ENCODE peak calls at places on chromosomes 13 and 19, in four cellular contexts. T, S, A and Z are unnamed samples.

GRCh38 chr19:18541992-18542935 is 1.1 kb downstream of the FKBP8 start:
- DNase-seq in T (no peak), S (peak; percentile 43), A (no peak), Z (no peak)

GRCh38 chr19:44512326-44513298 is 12.3 kb upstream of the ZNF180 start:
- DNase-seq in T (no peak), S (peak; percentile 64), A (peak; percentile 7), Z (peak; percentile 3)

GRCh38 chr13:28035146-28035782 is 46.8 kb upstream of the URAD start:
- DNase-seq in T (no peak), S (no peak), A (peak; percentile 64), Z (no peak)

GRCh38 chr13:71320452-71320851 is 546.6 kb downstream of the DACH1 start:
- DNase-seq in T (peak; percentile 4), S (peak; percentile 8), A (no peak), Z (no peak)

GRCh38 chr19:15123900-15124299 is 16.7 kb downstream of the SYDE1 start:
- DNase-seq in T (no peak), S (no peak), A (peak; percentile 78), Z (no peak)

GRCh38 chr19:33317522-33317921 is 15.2 kb upstream of the CEBPA start:
- DNase-seq in T (no peak), S (no peak), A (no peak), Z (no peak)

GRCh38 chr13:61774903-61775302 is 359.3 kb upstream of the PCDH20 start:
- DNase-seq in T (no peak), S (no peak), A (no peak), Z (no peak)

GRCh38 chr19:40831502-40832430 is 18.5 kb downstream of the CYP2A6 start:
- DNase-seq in T (no peak), S (peak; percentile 83), A (peak; percentile 88), Z (peak; percentile 96)

GRCh38 chr13:110676057-110676510 is 29.8 kb downstream of the CARS2 start:
- DNase-seq in T (peak; percentile 67), S (no peak), A (no peak), Z (no peak)

GRCh38 chr13:31485183-31485582 is 254.1 kb upstream of the RXFP2 start:
- DNase-seq in T (no peak), S (no peak), A (no peak), Z (no peak)

GRCh38 chr13:31369213-31369612 is 169.4 kb downstream of the B3GLCT start:
- DNase-seq in T (no peak), S (no peak), A (no peak), Z (no peak)

GRCh38 chr19:1590641-1591397 is 1.8 kb downstream of the MBD3 start:
- DNase-seq in T (peak; percentile 70), S (no peak), A (no peak), Z (no peak)

GRCh38 chr13:24053505-24054251 is 106.8 kb upstream of the SPATA13 start:
- DNase-seq in T (peak; percentile 78), S (peak; percentile 74), A (peak; percentile 40), Z (no peak)

GRCh38 chr13:33817513-33817842 is 471 bp upstream of the RFC3 start:
- DNase-seq in T (no peak), S (no peak), A (no peak), Z (no peak)

GRCh38 chr19:49337267-49338022 is 2.2 kb downstream of the CD37 start:
- DNase-seq in T (no peak), S (no peak), A (no peak), Z (no peak)

GRCh38 chr13:30376426-30377311 is 45.6 kb upstream of the UBE2L5 start:
- DNase-seq in T (peak; percentile 71), S (no peak), A (peak; percentile 66), Z (no peak)

GRCh38 chr13:99196466-99197256 is 4.0 kb upstream of the UBAC2 start:
- DNase-seq in T (no peak), S (no peak), A (peak; percentile 18), Z (no peak)

GRCh38 chr19:51259348-51260245 is 8.7 kb downstream of the SIGLECL1 start:
- DNase-seq in T (peak; percentile 57), S (peak; percentile 29), A (no peak), Z (no peak)

GRCh38 chr19:56104423-56104822 is 16.7 kb downstream of the ZNF787 start:
- DNase-seq in T (no peak), S (no peak), A (no peak), Z (no peak)

GRCh38 chr19:12946092-12946845 is 607 bp downstream of the RAD23A start:
- DNase-seq in T (peak; percentile 67), S (peak; percentile 63), A (peak; percentile 66), Z (peak; percentile 52)

GRCh38 chr13:74270018-74270417 is 135.8 kb upstream of the KLF12 start:
- DNase-seq in T (no peak), S (no peak), A (no peak), Z (no peak)